ENCODE peak calls at places on chromosomes 11 and 22, in eight cellular contexts. N is PC-9, F is BE2C, B is GM13976, P is bronchial epithelial cell, Q is neural progenitor cell, S is GM20000, H is GM10248. I is an unnamed sample.

GRCh38 chr11:120657306-120658070 is 145.9 kb downstream of the GRIK4 start:
- DNase-seq in N (no peak), F (no peak), Q (no peak), B (peak; percentile 50), P (no peak), H (peak; percentile 43), S (peak; percentile 38), I (peak; percentile 58)

GRCh38 chr11:102864724-102865123 is 10.1 kb downstream of the MMP12 start:
- DNase-seq in S (no peak), N (no peak), F (no peak), P (no peak), B (no peak), Q (no peak), H (no peak), I (no peak)

GRCh38 chr22:35997438-35997837 is 31.2 kb downstream of the RBFOX2 start:
- DNase-seq in P (no peak), N (no peak), B (no peak), F (no peak), Q (no peak), S (no peak), H (no peak), I (no peak)

GRCh38 chr11:33520103-33520502 is 180.5 kb downstream of the C11orf91 start:
- DNase-seq in N (no peak), S (no peak), F (no peak), Q (no peak), B (no peak), H (no peak), P (no peak), I (no peak)

GRCh38 chr11:134634897-134635831 is 223.1 kb upstream of the B3GAT1 start:
- DNase-seq in P (no peak), N (no peak), F (no peak), B (no peak), H (no peak), Q (peak; percentile 54), S (no peak), I (no peak)

GRCh38 chr22:42439821-42440674 is 7.8 kb upstream of the NFAM1 start:
- DNase-seq in Q (no peak), F (no peak), P (no peak), B (peak; percentile 40), N (peak; percentile 21), H (no peak), S (no peak), I (no peak)

GRCh38 chr22:29877620-29878019 is 5.4 kb upstream of the MTMR3 start:
- DNase-seq in F (no peak), B (no peak), S (no peak), P (peak; percentile 27), H (no peak), Q (no peak), N (no peak), I (no peak)

GRCh38 chr11:61111060-61111435 is 8.8 kb downstream of the CD5 start:
- DNase-seq in B (no peak), H (no peak), N (no peak), P (no peak), Q (no peak), F (no peak), S (no peak), I (no peak)

GRCh38 chr11:46618789-46619188 is 1.4 kb downstream of the ATG13 start:
- DNase-seq in Q (no peak), B (no peak), N (no peak), P (no peak), H (no peak), S (no peak), F (no peak), I (no peak)

GRCh38 chr11:46615756-46616155 is 1.3 kb downstream of the HARBI1 start:
- DNase-seq in N (no peak), S (no peak), B (no peak), P (peak; percentile 33), H (no peak), F (no peak), Q (no peak), I (no peak)

GRCh38 chr11:46612326-46612725 is 4.7 kb downstream of the HARBI1 start:
- DNase-seq in B (no peak), H (no peak), S (no peak), Q (no peak), N (no peak), F (no peak), P (no peak), I (no peak)

GRCh38 chr11:46616551-46617450 is at the start of gene HARBI1:
- DNase-seq in N (peak; percentile 94), S (peak; percentile 91), B (peak; percentile 94), Q (peak; percentile 95), F (peak; percentile 86), H (peak; percentile 93), P (peak; percentile 83), I (peak; percentile 93)

DNA sequence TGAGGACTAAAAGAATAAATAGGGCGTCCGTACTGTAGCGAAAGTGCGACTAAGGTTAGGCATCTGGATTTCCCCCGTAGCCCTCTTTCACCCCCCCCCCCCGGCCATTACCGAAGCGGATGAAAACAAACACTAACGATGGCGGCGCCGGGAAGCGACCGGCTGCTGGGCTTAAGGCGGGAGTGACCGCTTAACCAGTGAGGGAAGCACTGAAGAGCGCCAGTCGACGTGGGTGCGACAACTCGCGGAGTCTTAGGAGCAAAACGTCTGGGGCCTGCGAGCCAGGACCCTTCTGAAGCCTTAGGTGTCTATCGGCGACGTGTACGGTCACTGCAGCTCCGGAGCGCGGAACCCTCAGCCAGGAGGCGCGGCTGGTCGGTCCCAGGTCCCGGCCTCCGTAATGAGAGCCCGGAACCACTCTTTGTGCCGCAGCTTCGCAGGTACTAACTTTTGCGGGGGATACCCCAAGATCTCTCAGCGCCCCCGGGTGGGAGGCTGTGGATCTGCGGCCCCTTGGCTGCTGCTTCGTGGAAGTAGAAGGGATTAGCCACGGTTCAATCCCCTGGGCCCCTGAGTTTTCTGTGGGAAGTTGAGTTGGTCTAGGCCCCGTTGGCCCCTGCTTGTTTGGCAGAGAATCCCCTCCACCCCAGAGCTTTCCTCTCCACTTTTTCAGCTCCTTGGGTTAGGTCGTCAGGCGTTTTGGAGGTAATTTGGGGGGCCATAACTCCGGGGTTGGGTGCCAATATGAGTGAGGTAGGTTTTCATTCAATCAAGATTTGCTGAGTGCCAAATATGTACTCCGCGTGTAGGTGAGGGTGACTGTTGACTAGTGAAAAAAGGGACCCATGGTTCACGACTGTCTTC is at the start of gene ATG13:
- DNase-seq in F (peak; percentile 62), H (peak; percentile 86), Q (peak; percentile 87), N (peak; percentile 84), B (peak; percentile 89), P (peak; percentile 57), S (peak; percentile 88), I (peak; percentile 88)
- TF ChIP-seq CTCF in F (peak; percentile 61), H (peak; percentile 88), Q (peak; percentile 76), N (peak; percentile 90), B (peak; percentile 86), P (peak; percentile 84), S (peak; percentile 86), I (peak; percentile 84)

GRCh38 chr22:18999416-18999815 is 63.3 kb upstream of the PRODH start:
- DNase-seq in B (no peak), P (no peak), H (no peak), S (no peak), N (no peak), F (no peak), Q (no peak), I (no peak)

GRCh38 chr22:19001204-19001603 is 65.1 kb upstream of the PRODH start:
- DNase-seq in F (no peak), B (no peak), P (no peak), H (no peak), Q (no peak), S (no peak), N (no peak), I (no peak)

GRCh38 chr22:18997925-18998315 is 61.8 kb upstream of the PRODH start:
- DNase-seq in H (no peak), S (no peak), Q (peak; percentile 38), N (no peak), F (no peak), B (no peak), P (no peak), I (no peak)

GRCh38 chr22:18997306-18997924 is 61.3 kb upstream of the PRODH start:
- DNase-seq in Q (no peak), S (no peak), N (no peak), F (no peak), B (no peak), P (no peak), H (no peak), I (no peak)

GRCh38 chr22:18998998-18999397 is 62.9 kb upstream of the PRODH start:
- DNase-seq in N (no peak), P (no peak), Q (peak; percentile 80), F (no peak), B (no peak), H (no peak), S (no peak), I (no peak)
- TF ChIP-seq CTCF in N (no peak), P (peak; percentile 22), Q (peak; percentile 89), F (peak; percentile 41), B (no peak), H (no peak), S (no peak), I (no peak)

DNA sequence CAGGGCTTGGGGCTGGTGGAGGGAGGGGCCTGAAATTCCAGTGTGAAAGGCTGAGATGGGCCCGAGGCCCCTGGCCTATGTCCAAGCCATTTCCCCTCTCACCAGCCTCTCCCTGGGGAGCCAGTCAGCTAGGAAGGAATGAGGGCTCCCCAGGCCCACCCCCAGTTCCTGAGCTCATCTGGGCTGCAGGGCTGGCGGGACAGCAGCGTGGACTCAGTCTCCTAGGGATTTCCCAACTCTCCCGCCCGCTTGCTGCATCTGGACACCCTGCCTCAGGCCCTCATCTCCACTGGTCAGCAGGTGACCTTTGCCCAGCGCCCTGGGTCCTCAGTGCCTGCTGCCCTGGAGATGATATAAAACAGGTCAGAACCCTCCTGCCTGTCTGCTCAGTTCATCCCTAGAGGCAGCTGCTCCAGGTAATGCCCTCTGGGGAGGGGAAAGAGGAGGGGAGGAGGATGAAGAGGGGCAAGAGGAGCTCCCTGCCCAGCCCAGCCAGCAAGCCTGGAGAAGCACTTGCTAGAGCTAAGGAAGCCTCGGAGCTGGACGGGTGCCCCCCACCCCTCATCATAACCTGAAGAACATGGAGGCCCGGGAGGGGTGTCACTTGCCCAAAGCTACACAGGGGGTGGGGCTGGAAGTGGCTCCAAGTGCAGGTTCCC is at the start of gene APOC3:
- DNase-seq in B (no peak), H (no peak), F (peak; percentile 34), N (no peak), S (no peak), P (no peak), Q (no peak), I (no peak)
- TF ChIP-seq CTCF in B (no peak), H (no peak), F (no peak), N (no peak), S (no peak), P (no peak), Q (no peak), I (no peak)

GRCh38 chr22:20246368-20247009 is 21.6 kb downstream of the RTN4R start:
- DNase-seq in F (peak; percentile 36), Q (peak; percentile 65), N (no peak), B (no peak), P (no peak), S (no peak), H (no peak), I (no peak)

GRCh38 chr22:20245577-20246367 is 22.3 kb downstream of the RTN4R start:
- DNase-seq in H (no peak), S (no peak), N (no peak), Q (peak; percentile 48), B (no peak), F (no peak), P (no peak), I (no peak)

GRCh38 chr22:20248461-20248959 is 19.6 kb downstream of the RTN4R start:
- DNase-seq in H (no peak), N (no peak), P (no peak), F (peak; percentile 51), Q (no peak), B (no peak), S (no peak), I (no peak)

GRCh38 chr22:20247608-20248171 is 20.4 kb downstream of the RTN4R start:
- DNase-seq in P (no peak), F (no peak), H (no peak), Q (no peak), B (peak; percentile 53), S (no peak), N (no peak), I (no peak)

GRCh38 chr22:20247010-20247505 is 21.1 kb downstream of the RTN4R start:
- DNase-seq in Q (no peak), P (no peak), H (peak; percentile 88), S (peak; percentile 85), N (no peak), B (peak; percentile 93), F (peak; percentile 79), I (peak; percentile 89)
- TF ChIP-seq CTCF in Q (no peak), P (no peak), H (no peak), S (no peak), N (no peak), B (no peak), F (peak; percentile 35), I (no peak)

I was measured in GM13977.